ENCODE peak calls at places on chromosomes 6 and 20, in nine cellular contexts. U is Karpas-422, Y is A549, O is GM23248, Z is neuronal stem cell, T is PC-9, N is HCT116, G is SK-N-SH, S is fibroblast of lung. V is an unnamed sample.

GRCh38 chr6:144534123-144534676 is 249.1 kb downstream of the UTRN start:
- DNase-seq in U (no peak), Y (no peak), O (peak; percentile 34), Z (no peak), T (no peak), N (no peak), G (no peak), S (no peak), V (no peak)

GRCh38 chr6:133837801-133838349 is 51.0 kb upstream of the TCF21 start:
- DNase-seq in U (peak; percentile 77), Y (peak; percentile 81), O (peak; percentile 61), Z (peak; percentile 46), T (peak; percentile 84), N (peak; percentile 68), G (peak; percentile 49), S (peak; percentile 14), V (peak; percentile 83)

GRCh38 chr6:157066781-157067491 is 256.4 kb downstream of the TMEM242 start:
- DNase-seq in U (peak; percentile 54), Y (no peak), O (peak; percentile 17), Z (no peak), T (no peak), N (no peak), G (no peak), S (no peak), V (no peak)

GRCh38 chr6:43860285-43860684 is 90.3 kb downstream of the VEGFA start:
- DNase-seq in U (no peak), Y (no peak), O (no peak), Z (no peak), T (no peak), N (no peak), G (no peak), S (peak; percentile 19), V (no peak)

GRCh38 chr20:4444404-4444803 is 277.3 kb upstream of the PRND start:
- DNase-seq in U (no peak), Y (no peak), O (peak; percentile 88), Z (no peak), T (no peak), N (no peak), G (no peak), S (peak; percentile 88), V (no peak)

GRCh38 chr20:61631770-61632169 is 379.7 kb downstream of the CDH4 start:
- DNase-seq in U (no peak), Y (no peak), O (no peak), Z (no peak), T (no peak), N (no peak), G (no peak), S (no peak), V (no peak)

GRCh38 chr6:158220786-158221442 is 52.8 kb downstream of the GTF2H5 start:
- DNase-seq in U (peak; percentile 93), Y (peak; percentile 80), O (peak; percentile 89), Z (peak; percentile 67), T (peak; percentile 75), N (peak; percentile 73), G (peak; percentile 85), S (peak; percentile 68), V (peak; percentile 91)

GRCh38 chr6:135116566-135116965 is 61.9 kb upstream of the HBS1L start:
- DNase-seq in U (no peak), Y (no peak), O (no peak), Z (no peak), T (no peak), N (no peak), G (no peak), S (no peak), V (no peak)

GRCh38 chr6:53282234-53282633 is 66.5 kb downstream of the ELOVL5 start:
- DNase-seq in U (no peak), Y (no peak), O (no peak), Z (no peak), T (no peak), N (no peak), G (no peak), S (no peak), V (no peak)

GRCh38 chr6:127302728-127303675 is 36.3 kb downstream of the RNF146 start:
- DNase-seq in U (peak; percentile 92), Y (peak; percentile 44), O (peak; percentile 72), Z (no peak), T (peak; percentile 18), N (peak; percentile 16), G (peak; percentile 31), S (peak; percentile 33), V (peak; percentile 46)

GRCh38 chr6:83518946-83519489 is 6.7 kb downstream of the PRSS35 start:
- DNase-seq in U (no peak), Y (peak; percentile 4), O (peak; percentile 50), Z (no peak), T (no peak), N (no peak), G (peak; percentile 37), S (peak; percentile 47), V (no peak)

GRCh38 chr6:73308712-73309533 is 45.2 kb downstream of the DPPA5 start:
- DNase-seq in U (peak; percentile 69), Y (peak; percentile 35), O (no peak), Z (peak; percentile 15), T (peak; percentile 50), N (peak; percentile 21), G (no peak), S (peak; percentile 27), V (peak; percentile 28)

GRCh38 chr20:23456416-23456815 is 3.7 kb upstream of the CST11 start:
- DNase-seq in U (no peak), Y (no peak), O (no peak), Z (no peak), T (no peak), N (no peak), G (no peak), S (no peak), V (no peak)

GRCh38 chr20:17678295-17678694 is 3.7 kb downstream of the RRBP1 start:
- DNase-seq in U (no peak), Y (no peak), O (no peak), Z (no peak), T (no peak), N (no peak), G (no peak), S (no peak), V (no peak)

GRCh38 chr6:53395986-53396385 is 47.2 kb upstream of the ELOVL5 start:
- DNase-seq in U (no peak), Y (no peak), O (no peak), Z (no peak), T (no peak), N (no peak), G (no peak), S (no peak), V (no peak)

GRCh38 chr6:7138921-7139358 is 31.2 kb downstream of the RREB1 start:
- DNase-seq in U (no peak), Y (peak; percentile 66), O (no peak), Z (no peak), T (no peak), N (peak; percentile 37), G (no peak), S (no peak), V (peak; percentile 58)

GRCh38 chr20:44153636-44154043 is 33.3 kb downstream of the JPH2 start:
- DNase-seq in U (no peak), Y (no peak), O (peak; percentile 68), Z (no peak), T (peak; percentile 29), N (no peak), G (no peak), S (peak; percentile 80), V (no peak)

GRCh38 chr6:79453558-79454042 is 83.6 kb downstream of the LCA5 start:
- DNase-seq in U (no peak), Y (peak; percentile 19), O (peak; percentile 84), Z (no peak), T (peak; percentile 61), N (no peak), G (no peak), S (peak; percentile 12), V (no peak)

GRCh38 chr6:2387445-2387844 is 142.0 kb upstream of the GMDS start:
- DNase-seq in U (no peak), Y (no peak), O (no peak), Z (no peak), T (no peak), N (no peak), G (no peak), S (no peak), V (no peak)

GRCh38 chr6:19070520-19070919 is 683.4 kb downstream of the RNF144B start:
- DNase-seq in U (no peak), Y (no peak), O (no peak), Z (no peak), T (no peak), N (no peak), G (no peak), S (no peak), V (peak; percentile 15)
- H3K4me2 ChIP-seq in U (no peak overlapping the region), Y (no peak overlapping the region), O (no peak overlapping the region), Z (no peak overlapping the region), T (no peak overlapping the region), N (no peak overlapping the region), G (no peak overlapping the region), S (no peak overlapping the region), V (no peak overlapping the region)

GRCh38 chr6:16508959-16509358 is 252.3 kb downstream of the ATXN1 start:
- DNase-seq in U (no peak), Y (no peak), O (no peak), Z (no peak), T (no peak), N (no peak), G (no peak), S (no peak), V (no peak)

GRCh38 chr6:16504608-16505007 is 256.7 kb downstream of the ATXN1 start:
- DNase-seq in U (peak; percentile 56), Y (no peak), O (no peak), Z (no peak), T (no peak), N (no peak), G (no peak), S (no peak), V (no peak)

GRCh38 chr6:16505711-16506362 is 255.4 kb downstream of the ATXN1 start:
- DNase-seq in U (no peak), Y (no peak), O (peak; percentile 75), Z (no peak), T (no peak), N (no peak), G (no peak), S (peak; percentile 81), V (peak; percentile 59)

GRCh38 chr6:16503241-16503775 is 258.0 kb downstream of the ATXN1 start:
- DNase-seq in U (no peak), Y (no peak), O (no peak), Z (no peak), T (no peak), N (no peak), G (no peak), S (no peak), V (no peak)

GRCh38 chr6:16503919-16504554 is 257.2 kb downstream of the ATXN1 start:
- DNase-seq in U (no peak), Y (no peak), O (no peak), Z (no peak), T (no peak), N (no peak), G (no peak), S (no peak), V (no peak)
- H3K4me2 ChIP-seq in U (peak overlapping the region; percentile 40), Y (no peak overlapping the region), O (no peak overlapping the region), Z (no peak overlapping the region), T (no peak overlapping the region), N (no peak overlapping the region), G (no peak overlapping the region), S (no peak overlapping the region), V (no peak overlapping the region)

GRCh38 chr20:10511166-10511506 is 76.0 kb downstream of the SLX4IP start:
- DNase-seq in U (no peak), Y (no peak), O (no peak), Z (no peak), T (no peak), N (no peak), G (no peak), S (no peak), V (peak; percentile 18)
- H3K4me2 ChIP-seq in U (peak overlapping the region; percentile 9), Y (peak overlapping the region; percentile 62), O (peak overlapping the region; percentile 64), Z (no peak overlapping the region), T (peak overlapping the region; percentile 53), N (peak overlapping the region; percentile 67), G (peak overlapping the region; percentile 72), S (peak overlapping the region; percentile 89), V (peak overlapping the region; percentile 44)

GRCh38 chr6:3518356-3518841 is 61.5 kb upstream of the SLC22A23 start:
- DNase-seq in U (no peak), Y (peak; percentile 55), O (peak; percentile 97), Z (no peak), T (peak; percentile 90), N (peak; percentile 37), G (no peak), S (peak; percentile 83), V (peak; percentile 54)
- H3K4me2 ChIP-seq in U (no peak overlapping the region), Y (peak overlapping the region; percentile 57), O (peak overlapping the region; percentile 52), Z (no peak overlapping the region), T (peak overlapping the region; percentile 79), N (peak overlapping the region; percentile 68), G (no peak overlapping the region), S (peak overlapping the region; percentile 45), V (no peak overlapping the region)